ENCODE peak calls at places on chromosomes 7 and 10, in four cellular contexts. H is mucosa of descending colon, A is AG10803, W is coronary artery. U is an unnamed sample.

GRCh38 chr10:31123946-31124345 is 92.3 kb upstream of the ZNF438 start:
- DNase-seq in H (no peak), W (no peak), A (no peak), U (no peak)

GRCh38 chr7:69598081-69598486 is at the start of gene AUTS2:
- DNase-seq in W (peak; percentile 90), H (peak; percentile 61), A (peak; percentile 87), U (peak; percentile 68)

GRCh38 chr7:5214641-5215040 is 24.6 kb downstream of the WIPI2 start:
- DNase-seq in W (no peak), A (no peak), H (no peak), U (no peak)

GRCh38 chr7:17593854-17594419 is 295.5 kb downstream of the AHR start:
- DNase-seq in A (peak; percentile 91), W (no peak), H (no peak), U (no peak)

GRCh38 chr7:32204361-32205018 is 134.3 kb upstream of the PDE1C start:
- DNase-seq in W (peak; percentile 78), A (peak; percentile 80), H (peak; percentile 54), U (peak; percentile 54)

GRCh38 chr10:124699471-124700292 is 44.5 kb downstream of the FAM53B start:
- DNase-seq in A (no peak), W (no peak), H (no peak), U (no peak)

GRCh38 chr10:88230251-88230650 is 352.9 kb downstream of the RNLS start:
- DNase-seq in W (no peak), A (no peak), H (no peak), U (no peak)

GRCh38 chr10:49139000-49139865 is 5.4 kb upstream of the FAM170B start:
- DNase-seq in A (peak; percentile 92), H (no peak), W (no peak), U (no peak)

GRCh38 chr10:132961-133898 is 2.0 kb upstream of the ZMYND11 start:
- DNase-seq in H (no peak), W (no peak), A (peak; percentile 72), U (no peak)

GRCh38 chr7:85776691-85777363 is 590.0 kb upstream of the SEMA3D start:
- DNase-seq in A (peak; percentile 71), W (no peak), H (no peak), U (no peak)

GRCh38 chr10:124339951-124340760 is 78.6 kb downstream of the OAT start:
- DNase-seq in H (no peak), A (peak; percentile 91), W (peak; percentile 88), U (no peak)

GRCh38 chr10:98038333-98038732 is 7.9 kb upstream of the CRTAC1 start:
- DNase-seq in W (no peak), H (no peak), A (no peak), U (no peak)

GRCh38 chr10:110444009-110444347 is 53.7 kb upstream of the DUSP5 start:
- DNase-seq in W (no peak), H (no peak), A (no peak), U (no peak)

GRCh38 chr7:95199779-95200558 is 124.4 kb downstream of the PON1 start:
- DNase-seq in W (no peak), A (peak; percentile 54), H (peak; percentile 38), U (peak; percentile 17)

GRCh38 chr10:74187237-74187636 is 36.2 kb downstream of the ADK start:
- DNase-seq in W (no peak), A (peak; percentile 14), H (no peak), U (no peak)

GRCh38 chr7:116316838-116317612 is 106.7 kb downstream of the TES start:
- DNase-seq in A (peak; percentile 99), W (peak; percentile 78), H (peak; percentile 4), U (no peak)

GRCh38 chr10:18490755-18491154 is 160.6 kb downstream of the NSUN6 start:
- DNase-seq in H (no peak), A (no peak), W (no peak), U (no peak)

GRCh38 chr7:123285076-123285700 is 85.4 kb upstream of the SLC13A1 start:
- DNase-seq in W (no peak), A (no peak), H (no peak), U (no peak)

GRCh38 chr10:132534348-132535064 is 3.1 kb upstream of the INPP5A start:
- DNase-seq in H (no peak), A (no peak), W (peak; percentile 55), U (no peak)

GRCh38 chr10:48243487-48243886 is 31.0 kb downstream of the FRMPD2 start:
- DNase-seq in A (no peak), H (no peak), W (no peak), U (no peak)

GRCh38 chr7:130822642-130823041 is 88.6 kb upstream of the KLF14 start:
- DNase-seq in W (no peak), A (peak; percentile 28), H (no peak), U (no peak)

GRCh38 chr10:118800920-118801319 is 46.1 kb upstream of the CACUL1 start:
- DNase-seq in W (peak; percentile 41), A (peak; percentile 6), H (peak; percentile 61), U (peak; percentile 35)

GRCh38 chr10:25616903-25617592 is 317.0 kb upstream of the MYO3A start:
- DNase-seq in A (no peak), H (no peak), W (no peak), U (no peak)

GRCh38 chr7:138091073-138091472 is 14.8 kb downstream of the AKR1D1 start:
- DNase-seq in A (no peak), W (no peak), H (no peak), U (no peak)

GRCh38 chr7:6074612-6075380 is 43.6 kb downstream of the ANKRD61 start:
- DNase-seq in W (no peak), A (peak; percentile 19), H (no peak), U (no peak)

GRCh38 chr7:155710035-155710434 is 65.6 kb downstream of the RBM33 start:
- DNase-seq in H (no peak), A (no peak), W (no peak), U (no peak)

GRCh38 chr7:12549106-12549505 is 21.4 kb upstream of the SCIN start:
- DNase-seq in A (peak; percentile 56), H (no peak), W (no peak), U (no peak)

GRCh38 chr7:40782836-40783235 is 648.0 kb downstream of the SUGCT start:
- DNase-seq in A (peak; percentile 22), W (no peak), H (no peak), U (no peak)

GRCh38 chr7:24052572-24053223 is 231.3 kb upstream of the NPY start:
- DNase-seq in H (no peak), A (peak; percentile 75), W (no peak), U (no peak)

GRCh38 chr7:137020351-137020750 is 151.9 kb downstream of the CHRM2 start:
- DNase-seq in A (no peak), W (no peak), H (no peak), U (no peak)

GRCh38 chr7:1459930-1460756 is 873 bp upstream of the MICALL2 start:
- DNase-seq in H (peak; percentile 62), A (peak; percentile 21), W (peak; percentile 82), U (peak; percentile 51)

GRCh38 chr7:151251328-151251925 is 2.9 kb upstream of the SMARCD3 start:
- DNase-seq in H (peak; percentile 57), W (no peak), A (peak; percentile 68), U (peak; percentile 54)
- H3K4me3 ChIP-seq in H (no peak overlapping the region), W (peak overlapping the region; percentile 94), A (peak overlapping the region; percentile 56), U (peak overlapping the region; percentile 28)

GRCh38 chr10:21290499-21291160 is 234.9 kb downstream of the SKIDA1 start:
- DNase-seq in H (no peak), W (no peak), A (no peak), U (no peak)

GRCh38 chr10:21297525-21298383 is 227.7 kb downstream of the SKIDA1 start:
- DNase-seq in W (no peak), A (peak; percentile 29), H (no peak), U (no peak)

GRCh38 chr10:21292763-21293517 is 232.5 kb downstream of the SKIDA1 start:
- DNase-seq in W (peak; percentile 85), H (peak; percentile 35), A (peak; percentile 99), U (peak; percentile 13)

GRCh38 chr10:21296575-21297355 is 228.7 kb downstream of the SKIDA1 start:
- DNase-seq in W (no peak), A (no peak), H (no peak), U (no peak)

GRCh38 chr10:21293518-21294356 is 231.7 kb downstream of the SKIDA1 start:
- DNase-seq in W (no peak), H (no peak), A (no peak), U (no peak)
- H3K4me3 ChIP-seq in W (peak overlapping the region; percentile 58), H (no peak overlapping the region), A (no peak overlapping the region), U (no peak overlapping the region)

GRCh38 chr7:93147358-93147757 is 827 bp downstream of the SAMD9L start:
- DNase-seq in H (peak; percentile 55), A (peak; percentile 56), W (no peak), U (peak; percentile 47)

GRCh38 chr7:93148727-93149126 is 542 bp upstream of the SAMD9L start:
- DNase-seq in W (no peak), H (no peak), A (no peak), U (no peak)

GRCh38 chr7:93146036-93146435 is 2.1 kb downstream of the SAMD9L start:
- DNase-seq in H (no peak), W (no peak), A (no peak), U (no peak)

GRCh38 chr7:93146465-93147127 is 1.6 kb downstream of the SAMD9L start:
- DNase-seq in A (no peak), W (no peak), H (no peak), U (no peak)

DNA sequence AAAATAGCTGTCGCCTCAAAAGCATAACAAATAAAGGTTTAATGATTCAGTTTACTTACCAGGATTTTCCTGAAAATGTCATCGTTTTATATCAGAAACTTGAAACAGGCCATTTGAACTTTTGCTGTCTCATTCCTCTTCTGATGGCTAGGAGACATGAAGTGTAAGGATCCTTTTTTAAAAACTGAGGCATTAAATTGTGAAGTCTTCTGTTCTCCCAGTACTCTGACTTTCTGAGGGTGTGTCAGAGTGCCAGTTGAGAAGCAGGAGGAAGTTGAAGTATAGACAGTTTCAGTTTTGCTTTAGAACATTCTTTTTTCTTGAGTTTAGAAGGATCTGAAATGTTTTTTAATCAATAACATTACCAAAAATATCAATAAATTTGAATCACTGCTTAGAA is at the start of gene SAMD9L:
- DNase-seq in H (peak; percentile 37), A (peak; percentile 25), W (no peak), U (no peak)
- H3K4me3 ChIP-seq in H (no peak within 1 kb of the TSS), A (peak within 1 kb of the TSS; percentile 66), W (peak within 1 kb of the TSS; percentile 73), U (peak within 1 kb of the TSS; percentile 22)

DNA sequence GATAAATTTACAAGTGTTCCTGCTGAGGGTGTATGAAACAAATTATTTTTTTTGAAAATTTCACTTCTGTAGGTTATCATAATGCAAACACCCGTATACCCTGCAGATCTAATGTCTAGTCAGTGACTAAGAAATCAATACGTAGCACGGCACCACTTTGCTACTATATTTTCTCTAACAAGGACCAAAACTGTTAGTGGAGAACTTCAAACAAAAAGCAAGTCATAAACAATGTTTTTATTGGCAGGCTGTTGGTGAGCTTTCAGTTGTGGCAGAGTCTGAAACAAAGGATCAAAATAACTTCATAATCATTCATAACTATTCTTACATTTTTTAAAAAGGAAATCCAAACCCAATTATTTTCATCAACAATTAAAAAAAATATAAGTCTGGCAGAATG is 11.8 kb downstream of the SEM1 start:
- DNase-seq in H (no peak), W (no peak), A (no peak), U (no peak)
- H3K4me3 ChIP-seq in H (no peak overlapping the region), W (no peak overlapping the region), A (no peak overlapping the region), U (no peak overlapping the region)

DNA sequence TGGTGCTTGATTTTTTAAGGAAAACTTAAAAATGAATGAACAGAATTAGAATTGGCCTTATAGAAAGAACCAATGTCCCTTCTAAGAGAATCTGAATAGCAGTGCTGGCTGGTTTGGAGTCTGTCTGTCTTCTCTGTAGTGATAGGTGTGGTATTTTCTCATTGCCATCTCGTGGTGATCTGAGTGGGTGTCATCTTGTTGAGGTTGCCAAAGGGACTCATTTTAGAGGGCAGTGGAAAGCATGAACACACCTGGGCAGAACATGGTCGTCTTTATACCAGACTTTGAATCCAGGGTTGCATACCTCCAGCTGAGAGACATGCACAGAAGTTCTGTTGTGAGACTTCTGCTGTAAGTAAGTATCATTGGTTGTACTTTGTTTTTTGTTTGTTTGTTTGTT is 15.8 kb downstream of the CUL1 start:
- DNase-seq in A (no peak), W (no peak), H (no peak), U (no peak)
- H3K4me3 ChIP-seq in A (no peak overlapping the region), W (no peak overlapping the region), H (no peak overlapping the region), U (no peak overlapping the region)

U was measured in transverse colon.